ENCODE peak calls at places on chromosome 1, in eight cellular contexts. One of them, this sample, is unnamed.

GRCh38 chr1:86913399-86913895 is 479 bp downstream of the SELENOF start:
- DNase-seq in foreskin fibroblast: peak
- DNase-seq in AG09309: no peak
- DNase-seq in B cell: peak
- DNase-seq in SK-N-SH: no peak
- DNase-seq in AG04450: no peak
- DNase-seq in GM23338: peak
- DNase-seq in cardiac fibroblast: peak
- DNase-seq in this sample: peak

GRCh38 chr1:84271452-84272273 is 29.8 kb upstream of the SAMD13 start:
- DNase-seq in foreskin fibroblast: peak
- DNase-seq in cardiac fibroblast: no peak
- DNase-seq in AG09309: no peak
- DNase-seq in B cell: peak
- DNase-seq in AG04450: no peak
- DNase-seq in GM23338: peak
- DNase-seq in SK-N-SH: no peak
- DNase-seq in this sample: no peak

GRCh38 chr1:211258756-211259595 is at the start of gene RCOR3:
- DNase-seq in AG09309: peak
- DNase-seq in foreskin fibroblast: peak
- DNase-seq in cardiac fibroblast: peak
- DNase-seq in GM23338: peak
- DNase-seq in SK-N-SH: peak
- DNase-seq in AG04450: peak
- DNase-seq in B cell: peak
- DNase-seq in this sample: peak

GRCh38 chr1:173475564-173476196 is 1.5 kb upstream of the PRDX6 start:
- DNase-seq in B cell: no peak
- DNase-seq in SK-N-SH: peak
- DNase-seq in AG09309: no peak
- DNase-seq in GM23338: no peak
- DNase-seq in AG04450: no peak
- DNase-seq in foreskin fibroblast: peak
- DNase-seq in cardiac fibroblast: peak
- DNase-seq in this sample: no peak

GRCh38 chr1:2913091-2913490 is 108.2 kb upstream of the ACTRT2 start:
- DNase-seq in GM23338: no peak
- DNase-seq in cardiac fibroblast: no peak
- DNase-seq in SK-N-SH: no peak
- DNase-seq in AG09309: no peak
- DNase-seq in foreskin fibroblast: no peak
- DNase-seq in AG04450: no peak
- DNase-seq in B cell: no peak
- DNase-seq in this sample: no peak

GRCh38 chr1:88655145-88655544 is 28.9 kb upstream of the PKN2 start:
- DNase-seq in AG04450: no peak
- DNase-seq in B cell: no peak
- DNase-seq in cardiac fibroblast: no peak
- DNase-seq in SK-N-SH: no peak
- DNase-seq in GM23338: no peak
- DNase-seq in foreskin fibroblast: no peak
- DNase-seq in AG09309: no peak
- DNase-seq in this sample: no peak

GRCh38 chr1:117629625-117630422 is 24.0 kb downstream of the TENT5C start:
- DNase-seq in AG04450: no peak
- DNase-seq in AG09309: no peak
- DNase-seq in cardiac fibroblast: no peak
- DNase-seq in B cell: no peak
- DNase-seq in GM23338: no peak
- DNase-seq in SK-N-SH: no peak
- DNase-seq in foreskin fibroblast: no peak
- DNase-seq in this sample: no peak

GRCh38 chr1:46005594-46005993 is 126.8 kb downstream of the PIK3R3 start:
- DNase-seq in B cell: no peak
- DNase-seq in SK-N-SH: no peak
- DNase-seq in GM23338: no peak
- DNase-seq in AG04450: no peak
- DNase-seq in foreskin fibroblast: no peak
- DNase-seq in AG09309: no peak
- DNase-seq in cardiac fibroblast: no peak
- DNase-seq in this sample: no peak

GRCh38 chr1:41534181-41535076 is 49.9 kb upstream of the EDN2 start:
- DNase-seq in AG09309: no peak
- DNase-seq in AG04450: no peak
- DNase-seq in cardiac fibroblast: no peak
- DNase-seq in B cell: no peak
- DNase-seq in foreskin fibroblast: no peak
- DNase-seq in SK-N-SH: no peak
- DNase-seq in GM23338: no peak
- DNase-seq in this sample: no peak

GRCh38 chr1:7827134-7827955 is 25.5 kb downstream of the UTS2 start:
- DNase-seq in cardiac fibroblast: no peak
- DNase-seq in B cell: no peak
- DNase-seq in foreskin fibroblast: no peak
- DNase-seq in AG04450: no peak
- DNase-seq in AG09309: no peak
- DNase-seq in GM23338: peak
- DNase-seq in SK-N-SH: no peak
- DNase-seq in this sample: peak

GRCh38 chr1:81801032-81801833 is 499 bp downstream of the ADGRL2 start:
- DNase-seq in AG04450: peak
- DNase-seq in cardiac fibroblast: peak
- DNase-seq in foreskin fibroblast: peak
- DNase-seq in B cell: no peak
- DNase-seq in AG09309: peak
- DNase-seq in SK-N-SH: peak
- DNase-seq in GM23338: peak
- DNase-seq in this sample: no peak

GRCh38 chr1:170721621-170722020 is 57.7 kb downstream of the PRRX1 start:
- DNase-seq in AG04450: no peak
- DNase-seq in GM23338: no peak
- DNase-seq in cardiac fibroblast: no peak
- DNase-seq in foreskin fibroblast: no peak
- DNase-seq in SK-N-SH: no peak
- DNase-seq in B cell: no peak
- DNase-seq in AG09309: no peak
- DNase-seq in this sample: no peak

GRCh38 chr1:155158991-155159390 is 14.1 kb downstream of the KRTCAP2 start:
- DNase-seq in foreskin fibroblast: no peak
- DNase-seq in SK-N-SH: no peak
- DNase-seq in AG09309: no peak
- DNase-seq in AG04450: no peak
- DNase-seq in GM23338: no peak
- DNase-seq in cardiac fibroblast: no peak
- DNase-seq in B cell: no peak
- DNase-seq in this sample: no peak

GRCh38 chr1:192860478-192861185 is 51.8 kb downstream of the RGS2 start:
- DNase-seq in cardiac fibroblast: no peak
- DNase-seq in GM23338: peak
- DNase-seq in AG09309: no peak
- DNase-seq in AG04450: no peak
- DNase-seq in foreskin fibroblast: no peak
- DNase-seq in SK-N-SH: no peak
- DNase-seq in B cell: no peak
- DNase-seq in this sample: no peak

GRCh38 chr1:31750858-31751638 is 13.1 kb downstream of the ADGRB2 start:
- DNase-seq in AG09309: peak
- DNase-seq in SK-N-SH: no peak
- DNase-seq in cardiac fibroblast: peak
- DNase-seq in foreskin fibroblast: peak
- DNase-seq in B cell: no peak
- DNase-seq in AG04450: peak
- DNase-seq in GM23338: no peak
- DNase-seq in this sample: no peak

GRCh38 chr1:114758251-114758832 is 558 bp upstream of the CSDE1 start:
- DNase-seq in cardiac fibroblast: peak
- DNase-seq in B cell: no peak
- DNase-seq in AG09309: no peak
- DNase-seq in SK-N-SH: peak
- DNase-seq in foreskin fibroblast: peak
- DNase-seq in GM23338: no peak
- DNase-seq in AG04450: no peak
- DNase-seq in this sample: no peak

GRCh38 chr1:229972600-229973296 is 94.3 kb upstream of the GALNT2 start:
- DNase-seq in B cell: no peak
- DNase-seq in cardiac fibroblast: no peak
- DNase-seq in AG04450: no peak
- DNase-seq in GM23338: peak
- DNase-seq in foreskin fibroblast: no peak
- DNase-seq in SK-N-SH: peak
- DNase-seq in AG09309: no peak
- DNase-seq in this sample: no peak

GRCh38 chr1:24865168-24865567 is 64.9 kb downstream of the RUNX3 start:
- DNase-seq in AG09309: no peak
- DNase-seq in B cell: no peak
- DNase-seq in cardiac fibroblast: no peak
- DNase-seq in SK-N-SH: no peak
- DNase-seq in foreskin fibroblast: no peak
- DNase-seq in GM23338: no peak
- DNase-seq in AG04450: no peak
- DNase-seq in this sample: no peak

GRCh38 chr1:9231648-9232332 is 2.8 kb upstream of the H6PD start:
- DNase-seq in GM23338: no peak
- DNase-seq in AG04450: no peak
- DNase-seq in B cell: no peak
- DNase-seq in AG09309: no peak
- DNase-seq in foreskin fibroblast: peak
- DNase-seq in SK-N-SH: no peak
- DNase-seq in cardiac fibroblast: peak
- DNase-seq in this sample: no peak

GRCh38 chr1:243849089-243850012 is 692 bp downstream of the AKT3 start:
- DNase-seq in AG09309: peak
- DNase-seq in AG04450: no peak
- DNase-seq in B cell: peak
- DNase-seq in foreskin fibroblast: peak
- DNase-seq in cardiac fibroblast: peak
- DNase-seq in GM23338: peak
- DNase-seq in SK-N-SH: peak
- DNase-seq in this sample: peak

GRCh38 chr1:18556364-18556763 is 74.3 kb upstream of the PAX7 start:
- DNase-seq in SK-N-SH: peak
- DNase-seq in foreskin fibroblast: peak
- DNase-seq in AG09309: no peak
- DNase-seq in GM23338: peak
- DNase-seq in cardiac fibroblast: peak
- DNase-seq in B cell: no peak
- DNase-seq in AG04450: no peak
- DNase-seq in this sample: no peak

DNA sequence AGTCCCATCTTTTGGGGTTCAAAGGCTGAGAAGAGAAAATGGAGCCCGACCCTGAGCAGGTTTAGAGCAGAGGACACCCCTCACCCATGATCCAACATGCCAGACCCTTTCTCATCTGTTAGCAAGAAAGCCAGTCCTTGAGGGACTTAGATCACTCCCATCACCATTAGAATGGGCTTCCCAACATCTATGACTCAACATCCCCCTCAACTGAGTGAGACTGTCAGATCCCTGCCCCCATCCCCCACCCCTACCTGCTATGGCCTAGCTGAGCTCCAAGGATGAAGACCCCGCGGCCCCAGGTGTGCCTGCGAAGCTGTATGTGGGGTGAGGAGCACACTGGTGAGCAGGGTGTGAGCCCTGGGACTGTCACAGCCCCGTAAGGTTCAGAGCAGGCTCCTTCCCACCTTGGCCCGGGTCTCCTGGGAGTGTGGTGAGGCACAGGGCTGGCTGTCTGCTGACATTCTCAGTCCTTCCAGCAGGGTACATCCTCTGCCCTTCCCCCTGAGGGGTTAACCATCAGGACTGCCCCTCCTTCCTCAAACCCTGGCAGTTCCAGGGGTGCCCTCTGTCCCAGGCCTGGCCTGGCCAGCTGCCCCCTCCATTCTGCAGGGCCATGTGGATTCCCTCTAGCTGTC is 21.4 kb upstream of the BLACAT1 start:
- DNase-seq in B cell: no peak
- DNase-seq in SK-N-SH: peak
- DNase-seq in GM23338: peak
- DNase-seq in AG09309: no peak
- DNase-seq in foreskin fibroblast: no peak
- DNase-seq in AG04450: no peak
- DNase-seq in cardiac fibroblast: no peak
- DNase-seq in this sample: no peak
- TF ChIP-seq CTCF in B cell: no peak
- TF ChIP-seq CTCF in SK-N-SH: no peak
- TF ChIP-seq CTCF in GM23338: no peak
- TF ChIP-seq CTCF in AG09309: no peak
- TF ChIP-seq CTCF in foreskin fibroblast: no peak
- TF ChIP-seq CTCF in AG04450: no peak
- TF ChIP-seq CTCF in cardiac fibroblast: no peak
- TF ChIP-seq CTCF in this sample: no peak

GRCh38 chr1:28540651-28541050 is 12.2 kb upstream of the TRNAU1AP start:
- DNase-seq in cardiac fibroblast: no peak
- DNase-seq in AG04450: no peak
- DNase-seq in AG09309: no peak
- DNase-seq in GM23338: peak
- DNase-seq in SK-N-SH: no peak
- DNase-seq in B cell: no peak
- DNase-seq in foreskin fibroblast: peak
- DNase-seq in this sample: no peak
- TF ChIP-seq CTCF in cardiac fibroblast: peak
- TF ChIP-seq CTCF in AG04450: peak
- TF ChIP-seq CTCF in AG09309: peak
- TF ChIP-seq CTCF in GM23338: peak
- TF ChIP-seq CTCF in SK-N-SH: peak
- TF ChIP-seq CTCF in B cell: no peak
- TF ChIP-seq CTCF in foreskin fibroblast: no peak
- TF ChIP-seq CTCF in this sample: no peak

GRCh38 chr1:34354367-34354766 is 177.7 kb downstream of the C1orf94 start:
- DNase-seq in cardiac fibroblast: no peak
- DNase-seq in B cell: no peak
- DNase-seq in GM23338: peak
- DNase-seq in AG09309: no peak
- DNase-seq in foreskin fibroblast: no peak
- DNase-seq in SK-N-SH: no peak
- DNase-seq in AG04450: no peak
- DNase-seq in this sample: no peak
- TF ChIP-seq CTCF in cardiac fibroblast: no peak
- TF ChIP-seq CTCF in B cell: no peak
- TF ChIP-seq CTCF in GM23338: peak
- TF ChIP-seq CTCF in AG09309: no peak
- TF ChIP-seq CTCF in foreskin fibroblast: no peak
- TF ChIP-seq CTCF in SK-N-SH: no peak
- TF ChIP-seq CTCF in AG04450: no peak
- TF ChIP-seq CTCF in this sample: no peak

DNA sequence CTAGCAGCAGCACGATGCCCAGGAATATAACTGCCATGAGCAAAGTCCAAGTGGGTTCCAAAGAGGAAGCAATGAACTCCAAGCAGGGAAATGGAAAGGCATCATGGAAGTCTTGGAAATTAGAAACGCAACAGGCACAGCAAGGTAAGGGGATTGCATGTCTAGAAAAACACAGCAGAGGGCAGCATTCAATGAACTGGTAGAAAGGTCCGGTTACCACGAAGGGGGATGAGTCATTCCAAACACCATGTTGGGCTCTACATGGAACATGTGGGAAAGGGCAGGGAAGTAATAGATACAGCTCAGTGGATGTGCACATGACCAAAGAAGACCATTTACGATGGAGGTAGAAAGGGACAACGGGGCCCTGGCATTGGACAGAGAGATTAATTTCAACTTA is 36.4 kb downstream of the RXRG start:
- DNase-seq in foreskin fibroblast: peak
- DNase-seq in B cell: no peak
- DNase-seq in AG09309: no peak
- DNase-seq in SK-N-SH: peak
- DNase-seq in AG04450: no peak
- DNase-seq in GM23338: peak
- DNase-seq in cardiac fibroblast: peak
- DNase-seq in this sample: no peak
- TF ChIP-seq CTCF in foreskin fibroblast: no peak
- TF ChIP-seq CTCF in B cell: peak
- TF ChIP-seq CTCF in AG09309: peak
- TF ChIP-seq CTCF in SK-N-SH: peak
- TF ChIP-seq CTCF in AG04450: no peak
- TF ChIP-seq CTCF in GM23338: peak
- TF ChIP-seq CTCF in cardiac fibroblast: no peak
- TF ChIP-seq CTCF in this sample: no peak